ENCODE peak calls at places on chromosomes 7 and 10, in five cellular contexts. J is psoas muscle, W is H7, A is M059J, D is mesendoderm. V is an unnamed sample.

GRCh38 chr10:87776328-87776727 is 41.7 kb downstream of the ATAD1 start:
- DNase-seq in J (no peak), W (no peak), A (no peak), D (no peak), V (no peak)

GRCh38 chr10:69968830-69969229 is 83.8 kb upstream of the MACROH2A2 start:
- DNase-seq in J (no peak), W (no peak), A (peak; percentile 34), D (peak; percentile 74), V (no peak)

GRCh38 chr7:105213619-105214018 is 175.1 kb downstream of the SRPK2 start:
- DNase-seq in J (no peak), W (no peak), A (no peak), D (no peak), V (no peak)

GRCh38 chr10:44818721-44819127 is 92.4 kb upstream of the TMEM72 start:
- DNase-seq in J (no peak), W (peak; percentile 47), A (no peak), D (peak; percentile 85), V (no peak)

GRCh38 chr7:112437038-112437437 is 13.2 kb upstream of the IFRD1 start:
- DNase-seq in J (no peak), W (no peak), A (peak; percentile 76), D (no peak), V (no peak)

GRCh38 chr10:110011679-110012078 is 3.9 kb downstream of the ADD3 start:
- DNase-seq in J (no peak), W (no peak), A (no peak), D (no peak), V (no peak)

GRCh38 chr10:64760371-64760770 is 1239.2 kb downstream of the REEP3 start:
- DNase-seq in J (no peak), W (no peak), A (no peak), D (no peak), V (no peak)

GRCh38 chr7:32453286-32454011 is 36.7 kb downstream of the LSM5 start:
- DNase-seq in J (no peak), W (no peak), A (peak; percentile 7), D (no peak), V (no peak)

GRCh38 chr7:13915891-13916290 is 73.6 kb downstream of the ETV1 start:
- DNase-seq in J (no peak), W (no peak), A (no peak), D (no peak), V (no peak)

GRCh38 chr7:92639213-92639896 is 49.2 kb upstream of the FAM133B start:
- DNase-seq in J (no peak), W (no peak), A (peak; percentile 93), D (no peak), V (no peak)

GRCh38 chr10:86313621-86314041 is 53.0 kb downstream of the GRID1 start:
- DNase-seq in J (no peak), W (no peak), A (no peak), D (no peak), V (no peak)

GRCh38 chr10:76558586-76558985 is 1079.0 kb downstream of the KCNMA1 start:
- DNase-seq in J (no peak), W (no peak), A (peak; percentile 94), D (no peak), V (no peak)

GRCh38 chr7:74134117-74134539 is 40.0 kb upstream of the EIF4H start:
- DNase-seq in J (no peak), W (no peak), A (peak; percentile 67), D (no peak), V (no peak)

GRCh38 chr7:30988346-30989005 is 24.7 kb downstream of the GHRHR start:
- DNase-seq in J (peak; percentile 76), W (peak; percentile 84), A (peak; percentile 85), D (peak; percentile 62), V (no peak)

V was measured in osteocyte.